ENCODE peak calls at places on chromosomes 1 and 21, in four cellular contexts. H, B, A and M are unnamed samples.

GRCh38 chr1:180028864-180029263 is 74.3 kb downstream of the CEP350 start:
- DNase-seq in A (no peak), B (no peak), H (peak; percentile 44), M (no peak)

GRCh38 chr1:6502000-6502891 is 10.8 kb upstream of the PLEKHG5 start:
- DNase-seq in H (no peak), A (no peak), B (no peak), M (no peak)

GRCh38 chr1:94351441-94351840 is 66.7 kb upstream of the ABCD3 start:
- DNase-seq in H (no peak), A (no peak), B (no peak), M (no peak)

GRCh38 chr1:28887418-28887834 is 26.9 kb upstream of the EPB41 start:
- DNase-seq in H (peak; percentile 20), A (peak; percentile 87), B (no peak), M (peak; percentile 30)

GRCh38 chr1:228801068-228801467 is 65.8 kb downstream of the RHOU start:
- DNase-seq in A (no peak), B (no peak), H (no peak), M (no peak)

GRCh38 chr1:220527279-220528048 is 472 bp upstream of the MARK1 start:
- DNase-seq in H (no peak), A (no peak), B (no peak), M (no peak)

GRCh38 chr1:117367769-117368059 is 465 bp downstream of the MAN1A2 start:
- DNase-seq in H (no peak), A (no peak), B (no peak), M (no peak)

GRCh38 chr1:231799363-231799986 is 172.9 kb downstream of the DISC1 start:
- DNase-seq in H (no peak), A (no peak), B (no peak), M (no peak)

GRCh38 chr21:17427831-17428483 is 84.9 kb upstream of the CXADR start:
- DNase-seq in A (no peak), H (no peak), B (no peak), M (no peak)

GRCh38 chr1:222713091-222714012 is 988 bp downstream of the BROX start:
- DNase-seq in H (peak; percentile 95), B (peak; percentile 91), A (peak; percentile 97), M (peak; percentile 93)

DNA sequence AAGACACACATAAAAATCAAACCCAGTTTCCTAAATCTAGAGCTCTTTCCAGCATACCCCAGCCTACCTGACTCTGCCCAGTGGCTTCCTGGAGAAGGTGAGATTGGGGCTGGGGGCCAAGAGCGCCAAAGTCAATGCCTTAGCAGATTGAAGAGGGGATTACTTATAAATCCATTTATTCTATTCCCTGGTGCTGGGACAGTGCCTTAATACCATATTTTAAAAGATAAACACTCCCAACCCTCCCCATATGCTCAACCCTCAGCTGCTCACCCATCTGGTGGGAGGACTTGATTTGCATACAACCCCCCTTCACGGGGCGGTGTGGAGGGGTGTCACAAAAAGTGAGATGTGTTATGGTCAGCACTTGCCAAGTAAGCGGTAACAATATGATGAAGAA is 3.2 kb upstream of the DISP3 start:
- DNase-seq in H (no peak), B (no peak), A (no peak), M (no peak)
- H3K27me3 ChIP-seq in H (peaks cover 78% of the 10 kb centered on the region), B (peaks cover 16% of the 10 kb centered on the region), A (peaks cover 26% of the 10 kb centered on the region), M (peaks cover 31% of the 10 kb centered on the region)

GRCh38 chr1:243488459-243489163 is 232.8 kb downstream of the SDCCAG8 start:
- DNase-seq in A (no peak), H (no peak), B (no peak), M (no peak)

GRCh38 chr1:243490147-243490546 is 234.3 kb downstream of the SDCCAG8 start:
- DNase-seq in A (no peak), H (no peak), B (no peak), M (no peak)

GRCh38 chr1:243490748-243491686 is 235.2 kb downstream of the SDCCAG8 start:
- DNase-seq in H (no peak), B (no peak), A (no peak), M (no peak)

GRCh38 chr1:243489164-243489527 is 233.3 kb downstream of the SDCCAG8 start:
- DNase-seq in H (no peak), B (no peak), A (no peak), M (no peak)

DNA sequence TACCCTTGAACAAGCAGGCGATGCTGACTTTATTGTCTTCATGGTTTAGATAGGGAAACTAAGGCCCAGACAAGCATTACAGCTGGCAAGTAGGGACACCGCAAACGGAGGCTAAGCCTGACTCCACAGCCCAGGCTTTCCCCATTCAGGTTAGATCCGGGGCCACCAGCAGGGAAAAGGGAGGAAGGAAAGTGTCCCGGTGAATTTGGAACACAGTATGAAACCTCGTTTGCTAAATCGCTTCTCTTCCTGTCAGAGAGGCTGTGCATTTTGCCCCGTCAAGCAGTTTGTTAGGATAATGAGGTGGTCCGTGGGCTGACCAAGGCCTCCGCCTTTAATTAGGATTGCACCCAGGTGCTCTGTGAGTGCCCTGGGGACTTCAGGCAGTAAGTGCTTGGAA is 233.8 kb downstream of the SDCCAG8 start:
- DNase-seq in A (no peak), H (no peak), B (no peak), M (no peak)
- H3K27ac ChIP-seq in A (no peak overlapping the region), H (no peak overlapping the region), B (no peak overlapping the region), M (no peak overlapping the region)

GRCh38 chr1:1240348-1240732 is 6.2 kb downstream of the C1QTNF12 start:
- DNase-seq in A (no peak), H (no peak), B (no peak), M (no peak)

GRCh38 chr1:1239624-1240347 is 6.7 kb downstream of the C1QTNF12 start:
- DNase-seq in B (no peak), A (no peak), H (no peak), M (no peak)

GRCh38 chr1:1237874-1238701 is 6.1 kb downstream of the B3GALT6 start:
- DNase-seq in B (no peak), A (no peak), H (no peak), M (no peak)

GRCh38 chr1:1238702-1239178 is 6.7 kb downstream of the B3GALT6 start:
- DNase-seq in H (no peak), A (no peak), B (no peak), M (no peak)

DNA sequence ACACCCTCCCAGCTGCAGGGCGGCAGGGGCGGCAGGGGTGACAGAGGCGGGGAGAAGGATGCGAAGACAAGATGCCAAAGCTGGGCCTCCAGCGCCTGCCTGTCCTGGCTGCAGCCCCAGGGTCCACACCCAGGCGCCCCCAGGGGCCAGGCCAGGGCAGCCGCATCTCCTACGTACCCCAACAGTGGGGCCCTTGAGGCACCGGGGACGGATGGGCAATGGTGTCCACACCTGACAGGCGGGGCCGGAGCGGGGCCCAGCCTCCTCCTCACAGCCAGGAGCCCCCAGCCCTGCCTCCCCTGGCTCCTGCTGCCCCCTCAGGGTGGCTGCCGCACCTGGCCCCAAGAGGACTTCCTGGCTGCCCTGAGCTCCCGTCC is 7.2 kb downstream of the B3GALT6 start:
- DNase-seq in H (no peak), B (no peak), A (no peak), M (no peak)
- TF ChIP-seq CTCF in H (no peak), B (no peak), A (no peak), M (no peak)

GRCh38 chr1:81824759-81825158 is 24.0 kb downstream of the ADGRL2 start:
- DNase-seq in H (no peak), A (no peak), B (no peak), M (no peak)
- H3K27me3 ChIP-seq in H (no peaks in the 10 kb centered on the region), A (no peaks in the 10 kb centered on the region), B (no peaks in the 10 kb centered on the region), M (no peaks in the 10 kb centered on the region)